ENCODE peak calls at places on chromosomes 13 and 19, in four cellular contexts. J is IMR-90, L is H9, K is mesendoderm. D is an unnamed sample.

GRCh38 chr13:92739306-92739818 is 487.2 kb upstream of the GPC6 start:
- DNase-seq in L (no peak), J (peak; percentile 5), K (peak; percentile 1), D (no peak)

GRCh38 chr19:52922841-52923781 is at the start of gene ZNF888:
- DNase-seq in J (peak; percentile 70), K (peak; percentile 92), L (peak; percentile 95), D (peak; percentile 72)

GRCh38 chr13:78603240-78603947 is at the start of gene POU4F1:
- DNase-seq in K (peak; percentile 88), J (peak; percentile 11), L (peak; percentile 93), D (peak; percentile 81)

GRCh38 chr13:81275666-81276258 is 934.8 kb upstream of the SPRY2 start:
- DNase-seq in K (peak; percentile 55), J (no peak), L (no peak), D (no peak)

GRCh38 chr13:51668580-51669195 is 84.4 kb downstream of the WDFY2 start:
- DNase-seq in J (no peak), L (no peak), K (no peak), D (no peak)

GRCh38 chr19:38361633-38362075 is 12.7 kb upstream of the PSMD8 start:
- DNase-seq in L (peak; percentile 98), J (peak; percentile 57), K (peak; percentile 95), D (peak; percentile 88)

GRCh38 chr13:79810671-79811070 is 329.7 kb downstream of the NDFIP2 start:
- DNase-seq in J (peak; percentile 58), L (no peak), K (peak; percentile 82), D (no peak)

GRCh38 chr13:20769834-20770233 is 3.9 kb downstream of the EEF1AKMT1 start:
- DNase-seq in K (no peak), J (no peak), L (no peak), D (no peak)

GRCh38 chr13:46543307-46543706 is 9.7 kb upstream of the LRCH1 start:
- DNase-seq in K (no peak), J (no peak), L (no peak), D (no peak)

GRCh38 chr13:106734185-106734584 is 166.2 kb upstream of the ARGLU1 start:
- DNase-seq in K (no peak), J (no peak), L (no peak), D (no peak)

GRCh38 chr13:41680900-41681299 is 223.6 kb downstream of the RGCC start:
- DNase-seq in L (no peak), J (no peak), K (peak; percentile 74), D (no peak)

GRCh38 chr13:94480672-94481145 is 1.2 kb upstream of the DCT start:
- DNase-seq in K (no peak), J (peak; percentile 20), L (no peak), D (no peak)

GRCh38 chr13:53198699-53199098 is 170.1 kb downstream of the OLFM4 start:
- DNase-seq in J (no peak), L (no peak), K (no peak), D (no peak)

GRCh38 chr19:55149078-55150003 is at the start of gene TNNT1:
- DNase-seq in J (no peak), L (peak; percentile 78), K (peak; percentile 86), D (no peak)

GRCh38 chr13:39451860-39452301 is 151.1 kb downstream of the LHFPL6 start:
- DNase-seq in K (no peak), J (peak; percentile 30), L (no peak), D (no peak)

GRCh38 chr13:66994097-66994496 is 236.0 kb downstream of the PCDH9 start:
- DNase-seq in K (peak; percentile 90), J (peak; percentile 52), L (peak; percentile 85), D (peak; percentile 65)

GRCh38 chr13:113113846-113114271 is 8.3 kb downstream of the F7 start:
- DNase-seq in J (no peak), K (no peak), L (no peak), D (no peak)

GRCh38 chr13:114089751-114090400 is 42.5 kb downstream of the RASA3 start:
- DNase-seq in J (no peak), K (no peak), L (no peak), D (no peak)

GRCh38 chr19:2315818-2316353 is 7.9 kb upstream of the LINGO3 start:
- DNase-seq in J (peak; percentile 56), L (peak; percentile 75), K (peak; percentile 68), D (peak; percentile 48)

GRCh38 chr19:5903502-5904301 is at the start of gene NDUFA11:
- DNase-seq in J (peak; percentile 95), K (peak; percentile 97), L (peak; percentile 98), D (peak; percentile 97)

GRCh38 chr19:5801796-5802616 is 2.9 kb upstream of the NRTN start:
- DNase-seq in J (peak; percentile 12), L (peak; percentile 80), K (peak; percentile 88), D (peak; percentile 71)

GRCh38 chr19:13430790-13431582 is 75.3 kb downstream of the CACNA1A start:
- DNase-seq in L (peak; percentile 71), J (peak; percentile 42), K (peak; percentile 76), D (peak; percentile 17)

GRCh38 chr13:43981091-43981490 is 101.4 kb downstream of the LACC1 start:
- DNase-seq in L (peak; percentile 75), K (peak; percentile 76), J (no peak), D (no peak)

GRCh38 chr13:21546372-21546771 is 57.6 kb downstream of the MICU2 start:
- DNase-seq in K (no peak), L (no peak), J (no peak), D (no peak)

GRCh38 chr13:94613051-94613450 is 11.4 kb downstream of the GPR180 start:
- DNase-seq in J (no peak), K (no peak), L (no peak), D (no peak)

GRCh38 chr19:20662421-20663105 is 1.2 kb upstream of the ZNF626 start:
- DNase-seq in K (no peak), J (no peak), L (no peak), D (no peak)

GRCh38 chr19:791605-792360 is 5.5 kb upstream of the PTBP1 start:
- DNase-seq in L (peak; percentile 31), K (no peak), J (no peak), D (no peak)

GRCh38 chr13:52001120-52001731 is 10.0 kb downstream of the ATP7B start:
- DNase-seq in L (no peak), J (peak; percentile 49), K (peak; percentile 71), D (no peak)

GRCh38 chr19:55316646-55317045 is 8.5 kb downstream of the TMEM150B start:
- DNase-seq in K (no peak), J (no peak), L (peak; percentile 37), D (no peak)

GRCh38 chr13:50829226-50829625 is 14.3 kb downstream of the DLEU7 start:
- DNase-seq in K (no peak), J (no peak), L (no peak), D (no peak)

GRCh38 chr19:6423499-6424189 is 967 bp downstream of the KHSRP start:
- DNase-seq in L (peak; percentile 75), K (peak; percentile 91), J (peak; percentile 42), D (no peak)

GRCh38 chr19:648305-648704 is 8.6 kb downstream of the FGF22 start:
- DNase-seq in J (no peak), L (no peak), K (no peak), D (no peak)

GRCh38 chr19:30546332-30546731 is 174.1 kb downstream of the ZNF536 start:
- DNase-seq in J (no peak), K (no peak), L (no peak), D (no peak)
- H2BK15ac ChIP-seq in J (no peak overlapping the region), K (no peak overlapping the region), L (no peak overlapping the region), D (no peak overlapping the region)

GRCh38 chr13:90594694-90595093 is 752.8 kb upstream of the MIR17HG start:
- DNase-seq in L (no peak), J (peak; percentile 23), K (peak; percentile 60), D (no peak)

GRCh38 chr13:90591260-90591926 is 756.1 kb upstream of the MIR17HG start:
- DNase-seq in J (no peak), L (no peak), K (no peak), D (no peak)

GRCh38 chr13:90592943-90593342 is 754.5 kb upstream of the MIR17HG start:
- DNase-seq in L (no peak), J (no peak), K (no peak), D (no peak)

GRCh38 chr13:90591927-90592268 is 755.6 kb upstream of the MIR17HG start:
- DNase-seq in L (peak; percentile 41), K (peak; percentile 59), J (no peak), D (no peak)
- H2BK15ac ChIP-seq in L (no peak overlapping the region), K (no peak overlapping the region), J (no peak overlapping the region), D (no peak overlapping the region)

DNA sequence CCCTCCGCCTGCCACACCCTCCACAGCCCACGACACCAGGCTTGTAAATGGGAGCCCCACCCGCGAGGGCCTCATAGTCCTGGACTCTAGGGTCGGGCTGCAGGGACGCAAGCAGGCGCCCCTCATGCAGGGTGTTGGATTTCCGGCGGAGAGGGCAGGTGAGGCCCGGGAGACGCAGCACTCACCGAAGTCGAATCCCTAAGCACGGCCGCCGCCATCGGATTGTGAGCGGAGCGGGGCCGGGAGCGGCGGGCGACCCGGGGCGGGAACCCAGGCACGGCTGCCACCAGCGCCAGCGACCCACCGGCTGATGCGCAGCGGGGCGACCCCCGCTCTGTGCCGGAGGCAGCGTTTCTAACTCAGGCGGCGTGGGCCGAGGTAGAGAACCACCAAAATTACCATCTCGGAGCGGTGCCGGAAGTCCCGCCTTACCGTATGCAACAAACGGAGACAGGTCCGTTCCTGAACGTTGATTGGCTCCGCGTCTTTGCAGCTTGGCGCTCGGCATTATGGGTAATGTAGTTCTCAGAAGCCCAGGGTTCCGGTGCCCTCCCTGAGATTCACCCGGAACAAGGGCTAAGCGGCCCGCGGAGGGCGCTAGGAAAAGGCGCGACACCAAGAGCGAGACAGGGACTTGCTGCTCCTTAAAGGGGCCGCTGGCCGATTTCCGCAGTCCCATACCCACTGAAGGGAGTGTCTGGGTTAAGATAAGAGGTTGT is at the start of gene ZNF416:
- DNase-seq in J (peak; percentile 99), L (peak; percentile 99), K (peak; percentile 100), D (peak; percentile 98)
- H2BK15ac ChIP-seq in J (no peak within 1 kb of the TSS), L (no peak within 1 kb of the TSS), K (no peak within 1 kb of the TSS), D (no peak within 1 kb of the TSS)

DNA sequence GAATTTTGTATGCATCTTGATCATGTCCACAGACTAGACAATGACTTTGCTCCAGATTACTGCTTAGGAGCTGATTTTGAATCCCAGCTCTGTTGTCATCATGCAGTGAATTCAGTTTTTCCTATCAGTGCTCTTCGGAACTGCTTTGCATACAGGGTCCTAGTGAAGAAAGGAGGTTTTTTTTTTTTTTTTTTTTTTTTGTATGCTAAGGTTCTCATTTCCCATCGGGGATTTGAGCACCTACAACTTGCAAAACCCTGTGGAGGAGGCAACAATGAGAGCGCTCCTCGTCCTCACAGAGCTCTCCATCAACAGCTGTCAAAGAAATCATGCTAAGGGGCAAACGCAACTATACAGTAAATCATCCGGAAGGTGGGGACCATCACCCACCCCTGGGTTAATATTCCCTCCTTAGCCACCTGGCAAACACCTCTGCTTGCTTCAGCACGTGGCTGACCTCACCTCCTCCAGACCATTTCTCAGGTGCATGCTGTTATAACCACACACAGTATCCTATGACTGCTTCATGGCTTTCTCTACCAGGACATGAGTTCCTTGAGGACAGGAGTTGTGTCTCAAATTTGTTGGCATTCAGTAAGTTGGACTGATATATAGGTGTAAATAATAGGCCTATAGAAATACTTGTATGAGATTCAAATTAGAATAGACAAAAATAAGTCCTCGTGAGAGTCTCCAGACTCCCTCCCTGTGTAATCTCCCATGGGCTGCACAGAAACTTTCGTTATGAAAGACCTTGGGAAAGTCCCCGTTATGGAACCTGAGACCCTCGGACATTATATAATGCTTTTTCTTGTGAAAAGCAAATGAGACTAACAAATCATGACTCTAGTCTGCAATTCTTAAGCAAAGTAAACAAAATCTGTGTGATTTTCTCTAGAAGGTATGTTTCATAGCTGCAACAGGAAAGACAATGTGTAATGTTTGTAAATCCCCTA is 113.8 kb downstream of the KATNAL1 start:
- DNase-seq in L (no peak), J (no peak), K (no peak), D (no peak)
- H2BK15ac ChIP-seq in L (no peak overlapping the region), J (no peak overlapping the region), K (no peak overlapping the region), D (no peak overlapping the region)

GRCh38 chr19:50793558-50794065 is 3.4 kb downstream of the ACP4 start:
- DNase-seq in L (no peak), J (no peak), K (no peak), D (no peak)
- H2BK15ac ChIP-seq in L (no peak overlapping the region), J (no peak overlapping the region), K (no peak overlapping the region), D (no peak overlapping the region)

GRCh38 chr19:45768644-45769053 is 403 bp downstream of the SIX5 start:
- DNase-seq in L (no peak), K (peak; percentile 60), J (peak; percentile 41), D (no peak)
- H2BK15ac ChIP-seq in L (peak overlapping the region; percentile 46), K (no peak overlapping the region), J (no peak overlapping the region), D (peak overlapping the region; percentile 30)